ENCODE peak calls at places on chromosomes 7 and 10, in seven cellular contexts. Z is A549, F is suprapubic skin, M is tibial nerve, A is heart left ventricle, P is heart right ventricle, S is PC-9. Y is an unnamed sample. For H3K4me1 and H3K9me3, the result is how much of the 10 kb centered on the place peaks cover.

GRCh38 chr7:117673367-117673766 is 193.5 kb downstream of the CFTR start:
- DNase-seq in Z (no peak), F (no peak), M (no peak), A (peak), P (peak), S (no peak), Y (no peak)

GRCh38 chr10:105964009-105964408 is 1200.5 kb downstream of the SORCS1 start:
- DNase-seq in Z (no peak), F (no peak), M (no peak), A (no peak), P (no peak), S (no peak), Y (no peak)

GRCh38 chr7:87735360-87735759 is 107.2 kb downstream of the RUNDC3B start:
- DNase-seq in Z (no peak), F (no peak), M (no peak), A (no peak), P (no peak), S (no peak), Y (no peak)

GRCh38 chr10:75531571-75532031 is 100.2 kb downstream of the LRMDA start:
- DNase-seq in Z (no peak), F (no peak), M (no peak), A (no peak), P (no peak), S (no peak), Y (no peak)

GRCh38 chr7:104142147-104142546 is 65.7 kb downstream of the ORC5 start:
- DNase-seq in Z (no peak), F (no peak), M (no peak), A (no peak), P (no peak), S (no peak), Y (no peak)

GRCh38 chr7:120862987-120863386 is 5.0 kb upstream of the TSPAN12 start:
- DNase-seq in Z (no peak), F (no peak), M (no peak), A (no peak), P (no peak), S (no peak), Y (no peak)

GRCh38 chr7:2661096-2661449 is 26.9 kb upstream of the AMZ1 start:
- DNase-seq in Z (no peak), F (no peak), M (no peak), A (no peak), P (no peak), S (no peak), Y (no peak)

GRCh38 chr7:37216156-37216839 is 232.4 kb downstream of the ELMO1 start:
- DNase-seq in Z (no peak), F (no peak), M (peak), A (no peak), P (peak), S (no peak), Y (no peak)

GRCh38 chr7:44618754-44619153 is 12.3 kb downstream of the OGDH start:
- DNase-seq in Z (no peak), F (peak), M (no peak), A (no peak), P (no peak), S (peak), Y (no peak)

GRCh38 chr10:130575756-130576285 is 439.6 kb downstream of the GLRX3 start:
- DNase-seq in Z (no peak), F (no peak), M (no peak), A (no peak), P (no peak), S (no peak), Y (no peak)

GRCh38 chr10:113950268-113950667 is 93.4 kb upstream of the ADRB1 start:
- DNase-seq in Z (no peak), F (no peak), M (no peak), A (no peak), P (no peak), S (no peak), Y (no peak)

GRCh38 chr7:16431646-16432424 is 10.5 kb upstream of the CRPPA start:
- DNase-seq in Z (peak), F (no peak), M (peak), A (no peak), P (peak), S (peak), Y (no peak)

GRCh38 chr10:9018161-9018843 is 963.8 kb downstream of the GATA3 start:
- DNase-seq in Z (no peak), F (no peak), M (no peak), A (no peak), P (no peak), S (no peak), Y (no peak)

GRCh38 chr10:7952251-7952650 is 102.2 kb upstream of the GATA3 start:
- DNase-seq in Z (no peak), F (no peak), M (no peak), A (no peak), P (no peak), S (no peak), Y (no peak)

GRCh38 chr10:124002391-124003069 is 90.9 kb downstream of the CHST15 start:
- DNase-seq in Z (no peak), F (peak), M (no peak), A (no peak), P (no peak), S (no peak), Y (peak)

GRCh38 chr7:155922507-155922841 is 110.2 kb upstream of the SHH start:
- DNase-seq in Z (no peak), F (no peak), M (no peak), A (no peak), P (no peak), S (peak), Y (no peak)

GRCh38 chr7:155919400-155920067 is 107.3 kb upstream of the SHH start:
- DNase-seq in Z (peak), F (no peak), M (no peak), A (no peak), P (no peak), S (no peak), Y (no peak)

GRCh38 chr7:155920068-155920461 is 107.8 kb upstream of the SHH start:
- DNase-seq in Z (no peak), F (no peak), M (no peak), A (no peak), P (no peak), S (no peak), Y (no peak)

GRCh38 chr7:155921086-155921803 is 109.0 kb upstream of the SHH start:
- DNase-seq in Z (no peak), F (no peak), M (no peak), A (no peak), P (no peak), S (no peak), Y (no peak)

DNA sequence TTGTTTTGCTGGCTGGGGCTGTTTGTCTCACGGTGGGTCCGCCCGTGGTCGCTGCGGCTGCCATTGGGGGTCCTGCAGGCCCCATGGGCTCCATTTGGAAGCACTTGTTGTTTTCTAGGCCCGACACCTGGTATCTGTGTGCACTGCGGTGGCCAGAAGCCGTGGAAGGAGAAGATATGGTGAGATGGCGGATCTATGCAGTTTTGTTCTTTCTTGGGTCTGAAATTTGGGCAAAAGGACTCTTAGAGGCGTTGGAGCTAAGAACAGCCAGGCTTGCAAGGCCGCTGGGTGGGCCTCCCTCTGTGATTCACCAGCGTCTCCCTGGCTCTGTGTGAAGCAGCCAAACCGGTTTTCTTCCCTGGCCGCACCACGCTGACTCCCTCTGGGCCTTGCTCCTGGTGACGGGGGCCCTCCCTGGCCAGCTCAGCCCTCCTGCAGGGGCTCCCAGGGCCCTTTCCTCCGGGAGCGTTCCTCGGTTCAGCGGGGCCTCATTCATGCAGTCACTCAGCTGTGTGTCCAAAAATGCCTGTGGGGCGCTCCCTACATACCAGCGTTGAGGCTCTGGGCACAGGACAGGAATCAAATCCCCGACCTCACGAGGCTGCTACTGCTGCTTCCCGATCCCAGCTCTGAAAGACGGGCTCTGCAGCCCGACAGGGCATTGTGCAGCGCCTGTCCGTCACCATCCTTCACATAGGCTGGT is 109.7 kb upstream of the SHH start:
- DNase-seq in Z (no peak), F (no peak), M (no peak), A (no peak), P (no peak), S (peak), Y (no peak)
- H3K27ac ChIP-seq in Z (no peak), F (peak), M (no peak), A (no peak), P (no peak), S (peak), Y (no peak)

GRCh38 chr10:110068780-110069179 is 61.0 kb downstream of the ADD3 start:
- DNase-seq in Z (no peak), F (no peak), M (no peak), A (no peak), P (no peak), S (no peak), Y (no peak)
- H3K4me1 ChIP-seq in Z (under half), F (under half), M (under half), A (half or more), P (half or more), S (under half), Y (under half)

DNA sequence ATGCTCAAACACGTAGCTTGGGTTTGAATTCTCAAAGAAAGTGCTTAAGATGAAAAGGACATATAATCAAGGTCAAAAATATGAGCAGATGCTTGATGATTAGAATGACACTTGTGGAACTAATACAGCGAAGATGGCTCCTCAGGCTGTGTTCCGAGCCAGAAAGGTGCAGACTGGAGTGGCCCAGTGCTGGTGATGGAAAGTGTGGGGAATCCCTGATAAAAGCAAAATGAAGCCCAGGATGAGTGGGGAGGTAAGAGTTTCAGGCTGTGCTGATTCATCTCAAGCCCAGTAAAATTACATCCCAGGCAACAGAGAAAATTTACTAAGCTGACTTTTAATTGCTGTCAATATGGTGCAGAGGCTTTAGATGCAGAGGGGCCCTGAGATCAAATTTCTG is 77.8 kb upstream of the IKZF1 start:
- DNase-seq in Z (no peak), F (no peak), M (no peak), A (no peak), P (no peak), S (no peak), Y (no peak)
- H3K9me3 ChIP-seq in Z (under half), F (under half), M (under half), A (under half), P (under half), S (under half), Y (under half)

DNA sequence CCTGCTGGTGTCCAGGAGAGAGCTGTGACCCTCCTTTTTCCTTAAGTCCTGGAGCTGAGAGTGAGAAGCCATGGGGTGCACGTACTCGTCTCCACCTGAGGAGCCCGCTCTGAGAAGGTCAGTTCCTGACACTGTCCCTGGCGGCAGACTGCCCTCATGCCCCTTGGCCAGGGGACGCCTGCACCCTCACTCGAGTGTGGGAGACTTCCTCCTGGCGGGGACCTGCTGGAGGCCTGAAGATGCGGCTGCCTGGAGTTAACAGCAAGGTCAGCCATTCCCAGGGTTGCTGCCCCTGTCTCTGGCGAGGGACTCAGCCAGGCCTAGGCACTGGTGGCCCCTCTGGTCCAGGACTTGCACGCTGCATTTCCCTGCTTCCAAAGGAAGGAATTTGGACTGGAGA is 26.4 kb downstream of the TMEM120A start:
- DNase-seq in Z (no peak), F (no peak), M (no peak), A (no peak), P (no peak), S (no peak), Y (no peak)
- H3K27ac ChIP-seq in Z (no peak), F (peak), M (peak), A (peak), P (peak), S (no peak), Y (no peak)

Y was measured in SJSA1.